ENCODE peak calls at places on chromosomes 12 and 14, in nine cellular contexts. W, O, Z, G, K, Q, E, J and M are unnamed samples. For H3K4me1, the result is how much of the 10 kb centered on the place peaks cover.

GRCh38 chr12:124376435-124376834 is 81.5 kb downstream of the RFLNA start:
- DNase-seq in W (no peak), O (no peak), Z (no peak), G (no peak), K (no peak), Q (peak), E (no peak), J (no peak), M (no peak)

GRCh38 chr12:8609061-8609570 is 3.5 kb downstream of the AICDA start:
- DNase-seq in W (no peak), O (peak), Z (peak), G (peak), K (no peak), Q (no peak), E (no peak), J (no peak), M (no peak)

GRCh38 chr14:102362084-102362483 is 606 bp downstream of the CINP start:
- DNase-seq in W (no peak), O (peak), Z (peak), G (peak), K (no peak), Q (no peak), E (no peak), J (no peak), M (no peak)

GRCh38 chr12:57147641-57147944 is 174 bp upstream of the LRP1-AS start:
- DNase-seq in W (no peak), O (peak), Z (peak), G (no peak), K (no peak), Q (peak), E (peak), J (no peak), M (no peak)

GRCh38 chr12:132053338-132054330 is 90.5 kb downstream of the DDX51 start:
- DNase-seq in W (no peak), O (no peak), Z (no peak), G (no peak), K (no peak), Q (no peak), E (no peak), J (no peak), M (no peak)

GRCh38 chr14:64294672-64295413 is 672 bp upstream of the ESR2 start:
- DNase-seq in W (peak), O (peak), Z (peak), G (peak), K (peak), Q (peak), E (no peak), J (no peak), M (peak)

GRCh38 chr12:99311373-99311772 is 336.2 kb upstream of the GARIN6 start:
- DNase-seq in W (no peak), O (no peak), Z (no peak), G (no peak), K (no peak), Q (no peak), E (no peak), J (no peak), M (no peak)

GRCh38 chr12:124765571-124766489 is 97.8 kb downstream of the SCARB1 start:
- DNase-seq in W (no peak), O (no peak), Z (no peak), G (peak), K (no peak), Q (no peak), E (no peak), J (no peak), M (no peak)

GRCh38 chr14:91953170-91953985 is 5.9 kb upstream of the FBLN5 start:
- DNase-seq in W (no peak), O (peak), Z (peak), G (no peak), K (no peak), Q (no peak), E (no peak), J (no peak), M (no peak)

GRCh38 chr14:72714094-72714493 is 179.8 kb downstream of the DPF3 start:
- DNase-seq in W (peak), O (no peak), Z (no peak), G (no peak), K (no peak), Q (no peak), E (no peak), J (no peak), M (no peak)

GRCh38 chr12:53523131-53523530 is 15.8 kb upstream of the NPFF start:
- DNase-seq in W (no peak), O (no peak), Z (peak), G (no peak), K (no peak), Q (no peak), E (no peak), J (no peak), M (no peak)

GRCh38 chr14:33696165-33696564 is 254.7 kb downstream of the EGLN3 start:
- DNase-seq in W (no peak), O (no peak), Z (no peak), G (no peak), K (no peak), Q (no peak), E (no peak), J (no peak), M (no peak)

GRCh38 chr12:28629691-28630090 is 439.4 kb downstream of the CCDC91 start:
- DNase-seq in W (no peak), O (no peak), Z (no peak), G (no peak), K (no peak), Q (no peak), E (no peak), J (no peak), M (no peak)

GRCh38 chr14:54776361-54777001 is 126.1 kb downstream of the GCH1 start:
- DNase-seq in W (peak), O (peak), Z (peak), G (peak), K (no peak), Q (no peak), E (peak), J (peak), M (no peak)

GRCh38 chr12:104282109-104282508 is 21.4 kb upstream of the EID3 start:
- DNase-seq in W (no peak), O (peak), Z (peak), G (peak), K (no peak), Q (no peak), E (no peak), J (no peak), M (no peak)

GRCh38 chr12:9763025-9763424 is 2.3 kb upstream of the CD69 start:
- DNase-seq in W (no peak), O (no peak), Z (no peak), G (no peak), K (no peak), Q (no peak), E (no peak), J (no peak), M (no peak)

GRCh38 chr14:72686832-72687231 is 207.1 kb downstream of the DPF3 start:
- DNase-seq in W (no peak), O (no peak), Z (peak), G (no peak), K (no peak), Q (no peak), E (no peak), J (no peak), M (no peak)

GRCh38 chr14:24789277-24789832 is 155.4 kb upstream of the GZMB start:
- DNase-seq in W (no peak), O (no peak), Z (no peak), G (no peak), K (no peak), Q (no peak), E (no peak), J (no peak), M (no peak)

GRCh38 chr12:15556411-15556810 is 232.8 kb downstream of the EPS8 start:
- DNase-seq in W (no peak), O (no peak), Z (no peak), G (peak), K (no peak), Q (no peak), E (no peak), J (no peak), M (no peak)

DNA sequence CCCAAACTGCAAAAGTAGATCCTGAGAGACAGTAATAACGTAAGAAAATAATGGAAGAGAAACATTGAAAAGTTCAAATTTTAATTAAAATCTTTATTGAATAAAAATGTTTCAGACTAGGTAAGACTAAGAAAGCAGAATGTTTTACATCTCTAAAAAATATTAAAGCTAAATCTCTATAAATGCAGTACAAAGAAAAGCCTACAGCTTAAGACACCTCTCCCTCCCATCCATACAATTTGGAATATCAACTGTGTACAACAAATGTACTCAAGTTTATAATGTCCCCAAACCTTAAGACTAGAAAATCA is 8.5 kb upstream of the CERS5 start:
- DNase-seq in W (no peak), O (no peak), Z (no peak), G (no peak), K (no peak), Q (no peak), E (no peak), J (no peak), M (no peak)
- TF ChIP-seq CTCF in W (no peak), O (no peak), Z (no peak), G (no peak), K (no peak), Q (no peak), E (no peak), J (no peak), M (peak)

GRCh38 chr14:60721331-60722162 is 2.6 kb downstream of the SIX4 start:
- DNase-seq in W (peak), O (peak), Z (peak), G (peak), K (no peak), Q (peak), E (peak), J (no peak), M (peak)

GRCh38 chr14:60723218-60724079 is 702 bp downstream of the SIX4 start:
- DNase-seq in W (peak), O (peak), Z (peak), G (peak), K (no peak), Q (peak), E (peak), J (no peak), M (peak)

GRCh38 chr14:60724080-60724618 is at the start of gene SIX4:
- DNase-seq in W (no peak), O (peak), Z (peak), G (peak), K (peak), Q (peak), E (peak), J (peak), M (peak)

GRCh38 chr14:60722163-60722835 is 1.9 kb downstream of the SIX4 start:
- DNase-seq in W (peak), O (peak), Z (peak), G (peak), K (no peak), Q (peak), E (peak), J (no peak), M (peak)

DNA sequence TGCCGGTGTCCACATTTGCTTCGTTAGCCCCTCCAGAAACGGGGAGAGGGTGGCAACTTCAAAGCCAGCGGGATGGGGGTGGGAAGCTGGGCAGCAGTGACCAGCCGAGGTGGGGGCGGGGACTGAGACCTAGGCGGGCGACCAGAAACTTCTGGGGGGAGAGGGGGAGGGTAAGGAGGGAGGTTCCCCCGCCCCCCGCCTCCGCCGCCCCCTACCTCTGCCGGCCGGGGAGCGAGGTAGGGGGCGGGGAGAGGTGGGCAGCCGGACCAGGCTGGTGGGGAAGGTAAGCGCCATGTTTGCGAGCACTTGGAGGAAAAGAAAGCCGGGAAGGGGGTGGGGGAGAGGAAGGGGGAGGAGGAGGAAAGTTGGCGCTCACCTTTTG is 1.3 kb downstream of the SIX4 start:
- DNase-seq in W (no peak), O (peak), Z (peak), G (peak), K (no peak), Q (peak), E (no peak), J (no peak), M (peak)
- H3K27ac ChIP-seq in W (no peak), O (peak), Z (peak), G (peak), K (no peak), Q (peak), E (peak), J (peak), M (peak)

DNA sequence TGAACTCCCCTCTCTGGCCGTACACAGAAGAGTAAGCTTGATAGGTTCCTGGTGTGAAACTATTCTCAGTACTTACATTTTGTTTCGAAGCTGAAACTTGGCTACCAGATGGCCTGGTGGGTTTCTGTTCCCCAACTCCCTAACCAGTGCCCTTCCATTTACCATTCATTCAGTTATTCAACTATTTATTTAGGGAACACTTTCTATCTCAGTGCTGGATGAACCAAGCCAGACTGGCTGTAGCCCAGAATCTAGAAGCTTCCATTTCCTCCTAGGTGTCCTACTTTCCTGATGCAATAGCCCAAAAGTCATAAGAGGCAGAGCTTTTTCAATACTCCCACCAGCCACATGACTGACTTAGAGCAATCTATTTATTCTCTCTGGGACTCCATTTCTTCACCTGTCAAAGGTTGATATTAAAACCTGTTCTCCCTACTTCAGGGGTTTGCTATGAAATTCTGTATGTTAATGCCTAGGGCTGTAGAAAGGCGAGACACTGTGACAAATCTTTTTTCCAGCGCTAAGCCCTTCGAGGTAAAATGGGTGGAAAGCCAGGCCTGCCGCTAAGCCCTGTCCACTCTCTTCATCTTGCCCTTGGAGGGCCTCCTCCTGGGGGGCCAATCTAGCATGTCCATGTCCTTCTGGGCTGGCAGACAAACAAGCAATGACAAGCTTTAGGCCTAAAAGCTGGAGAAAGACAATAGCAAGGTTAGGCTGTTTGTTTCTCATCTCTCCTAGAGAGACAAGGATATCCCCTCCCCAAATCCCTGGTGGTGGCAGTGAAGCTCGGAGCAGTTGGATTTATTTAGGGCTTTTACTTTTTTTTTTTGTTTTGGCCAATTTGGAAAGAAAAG is 8.2 kb upstream of the IRF2BPL start:
- DNase-seq in W (no peak), O (no peak), Z (no peak), G (no peak), K (no peak), Q (no peak), E (no peak), J (no peak), M (no peak)
- H3K4me1 ChIP-seq in W (half or more), O (under half), Z (under half), G (half or more), K (half or more), Q (under half), E (half or more), J (half or more), M (half or more)

GRCh38 chr14:93536945-93537344 is 106.2 kb downstream of the UNC79 start:
- DNase-seq in W (no peak), O (no peak), Z (no peak), G (no peak), K (no peak), Q (no peak), E (no peak), J (no peak), M (no peak)
- TF ChIP-seq CTCF in W (no peak), O (peak), Z (peak), G (no peak), K (no peak), Q (no peak), E (no peak), J (peak), M (peak)